ENCODE peak calls at places on chromosomes 11 and 22, in four cellular contexts. W is K562, D is SK-N-SH, V is HepG2. T is an unnamed sample.

GRCh38 chr11:84465040-84465439 is 1162.1 kb downstream of the DLG2 start:
- DNase-seq in D (no peak), V (no peak), W (no peak), T (no peak)

GRCh38 chr11:73597340-73597955 is 464 bp downstream of the FAM168A start:
- DNase-seq in D (peak), V (no peak), W (no peak), T (no peak)

GRCh38 chr11:20873054-20873453 is 203.7 kb downstream of the NELL1 start:
- DNase-seq in D (peak), V (peak), W (peak), T (no peak)

GRCh38 chr11:121968638-121969037 is 147.4 kb downstream of the BLID start:
- DNase-seq in W (no peak), D (no peak), V (no peak), T (no peak)

GRCh38 chr11:12719221-12719620 is 45.0 kb downstream of the TEAD1 start:
- DNase-seq in D (no peak), V (no peak), W (no peak), T (no peak)

GRCh38 chr22:31872209-31872608 is 72.1 kb upstream of the YWHAH start:
- DNase-seq in D (peak), V (peak), W (peak), T (no peak)

GRCh38 chr11:93775289-93775688 is 8.8 kb upstream of the MED17 start:
- DNase-seq in W (peak), D (peak), V (peak), T (peak)

GRCh38 chr22:20567371-20567847 is 60.0 kb downstream of the MED15 start:
- DNase-seq in D (no peak), W (no peak), V (no peak), T (no peak)

GRCh38 chr11:209275-210121 is 2.0 kb downstream of the RIC8A start:
- DNase-seq in D (no peak), W (no peak), V (no peak), T (no peak)

GRCh38 chr22:32545801-32546200 is 71.2 kb downstream of the FBXO7 start:
- DNase-seq in V (peak), W (no peak), D (no peak), T (no peak)

GRCh38 chr22:27937453-27937852 is 18.4 kb upstream of the PITPNB start:
- DNase-seq in W (no peak), D (peak), V (peak), T (no peak)

GRCh38 chr22:44701824-44702478 is at the start of gene PRR5:
- DNase-seq in V (peak), W (peak), D (peak), T (peak)

GRCh38 chr11:104705475-104706195 is 192.6 kb downstream of the CASP12 start:
- DNase-seq in V (no peak), D (no peak), W (no peak), T (no peak)

GRCh38 chr22:37043828-37044538 is 7.6 kb upstream of the KCTD17 start:
- DNase-seq in D (peak), V (peak), W (peak), T (peak)

GRCh38 chr11:93741882-93742226 is 382 bp downstream of the C11orf54 start:
- DNase-seq in D (no peak), V (peak), W (peak), T (no peak)

GRCh38 chr11:75717608-75718403 is at the start of gene MOGAT2:
- DNase-seq in V (no peak), D (no peak), W (no peak), T (no peak)

GRCh38 chr11:67278939-67279588 is 10.0 kb upstream of the ANKRD13D start:
- DNase-seq in W (no peak), D (no peak), V (no peak), T (no peak)

GRCh38 chr11:3036419-3036818 is 20.8 kb downstream of the CARS1 start:
- DNase-seq in V (no peak), W (no peak), D (no peak), T (no peak)

GRCh38 chr11:113551645-113552044 is 76.4 kb upstream of the DRD2 start:
- DNase-seq in D (no peak), W (no peak), V (no peak), T (no peak)

GRCh38 chr11:12831471-12832202 is 157.4 kb downstream of the TEAD1 start:
- DNase-seq in D (no peak), V (no peak), W (no peak), T (no peak)

GRCh38 chr11:113862430-113862829 is 12.9 kb downstream of the USP28 start:
- DNase-seq in V (peak), W (no peak), D (no peak), T (no peak)

GRCh38 chr22:22720724-22721261 is 76.4 kb downstream of the GGTLC2 start:
- DNase-seq in D (no peak), W (no peak), V (no peak), T (no peak)

GRCh38 chr11:6431861-6432260 is 8.9 kb downstream of the HPX start:
- DNase-seq in V (no peak), W (no peak), D (no peak), T (peak)
- TF ChIP-seq ELF1 in V (no peak), W (no peak), D (no peak), T (no peak)

GRCh38 chr11:15663778-15664218 is 549.1 kb downstream of the INSC start:
- DNase-seq in V (no peak), W (no peak), D (no peak), T (no peak)

GRCh38 chr11:15660496-15660895 is 545.8 kb downstream of the INSC start:
- DNase-seq in D (no peak), W (no peak), V (no peak), T (no peak)

GRCh38 chr11:15667127-15667725 is 552.5 kb downstream of the INSC start:
- DNase-seq in W (no peak), V (no peak), D (no peak), T (no peak)

GRCh38 chr11:15665368-15665871 is 550.7 kb downstream of the INSC start:
- DNase-seq in W (no peak), V (peak), D (no peak), T (no peak)

DNA sequence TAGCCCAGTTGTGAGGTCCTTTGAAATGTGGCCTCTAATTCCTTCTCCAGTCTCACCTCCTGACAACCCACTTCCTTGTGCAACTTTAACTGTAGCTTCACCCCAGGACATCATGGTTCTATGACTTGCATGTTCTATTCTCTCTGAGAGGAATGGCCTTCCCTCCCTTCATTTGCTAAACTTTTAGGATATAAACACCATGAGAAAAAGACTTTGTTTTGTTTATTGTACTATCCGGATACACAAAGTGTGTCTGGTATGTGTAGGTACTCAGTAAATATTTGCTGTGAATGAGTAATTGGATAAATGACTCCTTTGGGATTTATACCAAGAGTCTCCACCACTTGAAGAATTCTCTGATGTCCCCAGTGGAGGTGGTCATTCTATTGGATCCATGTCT is 547.6 kb downstream of the INSC start:
- DNase-seq in D (no peak), V (no peak), W (no peak), T (no peak)
- TF ChIP-seq ELF1 in D (no peak), V (no peak), W (no peak), T (no peak)

GRCh38 chr22:26798433-26799065 is 141.2 kb downstream of the MIAT start:
- DNase-seq in W (no peak), D (no peak), V (no peak), T (no peak)

GRCh38 chr22:26804315-26804714 is 146.9 kb downstream of the MIAT start:
- DNase-seq in D (no peak), W (no peak), V (no peak), T (no peak)

GRCh38 chr22:26797910-26798309 is 140.5 kb downstream of the MIAT start:
- DNase-seq in D (peak), V (no peak), W (peak), T (peak)

GRCh38 chr22:26801449-26801848 is 144.1 kb downstream of the MIAT start:
- DNase-seq in D (no peak), V (no peak), W (no peak), T (no peak)

GRCh38 chr22:26800858-26801257 is 143.5 kb downstream of the MIAT start:
- DNase-seq in W (peak), D (peak), V (no peak), T (no peak)
- TF ChIP-seq ELF1 in W (no peak), D (no peak), V (no peak), T (no peak)

GRCh38 chr22:30286813-30287625 is 2.3 kb downstream of the CASTOR1 start:
- DNase-seq in V (peak), W (peak), D (peak), T (no peak)
- TF ChIP-seq ELF1 in V (no peak), W (no peak), D (no peak), T (no peak)

GRCh38 chr11:23903044-23903704 is 593.7 kb upstream of the LUZP2 start:
- DNase-seq in D (no peak), V (peak), W (no peak), T (no peak)
- TF ChIP-seq ELF1 in D (no peak), V (no peak), W (no peak), T (no peak)

GRCh38 chr11:123250811-123251655 is 56.0 kb upstream of the CLMP start:
- DNase-seq in D (no peak), V (no peak), W (no peak), T (no peak)
- TF ChIP-seq ELF1 in D (no peak), V (no peak), W (no peak), T (no peak)

DNA sequence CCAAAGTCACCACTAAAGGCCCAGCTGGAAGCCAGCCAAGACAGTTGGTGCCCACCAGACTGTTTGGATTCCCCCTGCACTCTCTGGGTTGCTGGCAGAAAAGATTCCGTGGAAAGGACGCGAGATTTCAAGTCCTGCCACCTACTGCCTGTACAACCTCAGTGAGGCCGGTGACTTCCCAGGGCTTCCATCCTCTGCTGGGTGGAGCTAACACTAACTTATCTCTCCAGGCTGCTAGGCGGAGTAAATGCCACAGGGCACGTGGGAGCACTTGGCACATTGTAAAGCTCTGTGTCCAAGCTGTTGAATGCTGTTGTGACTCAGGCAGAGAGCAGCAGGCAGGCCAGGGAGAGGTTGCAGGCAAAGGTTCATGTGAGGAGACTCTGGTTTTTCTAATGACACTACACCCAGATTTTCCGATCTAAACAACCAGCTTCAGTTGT is 50.9 kb upstream of the CDON start:
- DNase-seq in W (no peak), V (peak), D (peak), T (peak)
- TF ChIP-seq ELF1 in W (no peak), V (no peak), D (no peak), T (no peak)